ENCODE peak calls at places on chromosomes 5 and 9, in five cellular contexts. R, G, C, P and U are unnamed samples.

GRCh38 chr9:137221095-137221374 is 1.0 kb downstream of the RNF208 start:
- DNase-seq in R (no peak), G (no peak), C (no peak), P (no peak), U (no peak)

GRCh38 chr9:121840838-121841760 is 189.7 kb downstream of the DAB2IP start:
- DNase-seq in R (no peak), G (no peak), C (no peak), P (no peak), U (peak)

GRCh38 chr5:170303564-170303963 is 6.0 kb upstream of the LCP2 start:
- DNase-seq in R (no peak), G (no peak), C (no peak), P (no peak), U (peak)

GRCh38 chr9:6852243-6852963 is 94.6 kb downstream of the KDM4C start:
- DNase-seq in R (peak), G (no peak), C (no peak), P (no peak), U (no peak)

GRCh38 chr5:17235736-17236330 is 18.4 kb downstream of the BASP1 start:
- DNase-seq in R (peak), G (no peak), C (no peak), P (no peak), U (no peak)

GRCh38 chr9:105639936-105640335 is 22.3 kb upstream of the TAL2 start:
- DNase-seq in R (no peak), G (no peak), C (no peak), P (no peak), U (no peak)

GRCh38 chr9:82961504-82962125 is 101.3 kb downstream of the RASEF start:
- DNase-seq in R (peak), G (peak), C (no peak), P (no peak), U (no peak)

GRCh38 chr9:108070861-108071260 is 581.3 kb upstream of the KLF4 start:
- DNase-seq in R (no peak), G (no peak), C (no peak), P (no peak), U (peak)

GRCh38 chr5:31362931-31363568 is 168.8 kb downstream of the DROSHA start:
- DNase-seq in R (peak), G (no peak), C (no peak), P (no peak), U (no peak)

GRCh38 chr5:128271859-128272446 is 188.4 kb downstream of the SLC12A2 start:
- DNase-seq in R (peak), G (peak), C (no peak), P (no peak), U (no peak)

GRCh38 chr5:163089233-163089632 is 348.2 kb upstream of the CCNG1 start:
- DNase-seq in R (no peak), G (no peak), C (no peak), P (no peak), U (no peak)

GRCh38 chr5:42720242-42720641 is 36.4 kb upstream of the CCDC152 start:
- DNase-seq in R (no peak), G (no peak), C (no peak), P (no peak), U (no peak)

GRCh38 chr5:5995819-5996218 is 382.5 kb downstream of the MED10 start:
- DNase-seq in R (no peak), G (no peak), C (no peak), P (no peak), U (no peak)

GRCh38 chr5:124232517-124232916 is 513.9 kb downstream of the ZNF608 start:
- DNase-seq in R (no peak), G (no peak), C (no peak), P (no peak), U (no peak)

GRCh38 chr5:149917073-149917676 is 27.4 kb downstream of the PDE6A start:
- DNase-seq in R (peak), G (no peak), C (no peak), P (no peak), U (no peak)

GRCh38 chr9:4315582-4316215 is 15.8 kb upstream of the GLIS3 start:
- DNase-seq in R (peak), G (peak), C (peak), P (peak), U (no peak)

GRCh38 chr5:180852510-180852909 is 8.6 kb downstream of the ZFP62 start:
- DNase-seq in R (peak), G (no peak), C (no peak), P (no peak), U (no peak)

GRCh38 chr9:87714819-87715218 is 11.1 kb upstream of the CTSL start:
- DNase-seq in R (peak), G (peak), C (no peak), P (no peak), U (no peak)

GRCh38 chr5:40223884-40224402 is 455.8 kb upstream of the PTGER4 start:
- DNase-seq in R (peak), G (no peak), C (no peak), P (no peak), U (no peak)

GRCh38 chr5:123485275-123485674 is 26.7 kb upstream of the CSNK1G3 start:
- DNase-seq in R (no peak), G (no peak), C (no peak), P (no peak), U (no peak)

GRCh38 chr9:135547756-135548736 is 2.1 kb downstream of the OBP2A start:
- DNase-seq in R (no peak), G (no peak), C (no peak), P (no peak), U (no peak)

GRCh38 chr9:219670-220365 is 5.2 kb downstream of the DOCK8 start:
- DNase-seq in R (no peak), G (no peak), C (no peak), P (no peak), U (no peak)

GRCh38 chr9:115018547-115019435 is 88.4 kb upstream of the TNFSF8 start:
- DNase-seq in R (peak), G (peak), C (no peak), P (no peak), U (no peak)

GRCh38 chr9:123063172-123063508 is 29.7 kb downstream of the GPR21 start:
- DNase-seq in R (peak), G (no peak), C (no peak), P (no peak), U (no peak)

GRCh38 chr5:95959964-95960801 is 1.5 kb downstream of the ELL2 start:
- DNase-seq in R (peak), G (peak), C (no peak), P (no peak), U (no peak)

DNA sequence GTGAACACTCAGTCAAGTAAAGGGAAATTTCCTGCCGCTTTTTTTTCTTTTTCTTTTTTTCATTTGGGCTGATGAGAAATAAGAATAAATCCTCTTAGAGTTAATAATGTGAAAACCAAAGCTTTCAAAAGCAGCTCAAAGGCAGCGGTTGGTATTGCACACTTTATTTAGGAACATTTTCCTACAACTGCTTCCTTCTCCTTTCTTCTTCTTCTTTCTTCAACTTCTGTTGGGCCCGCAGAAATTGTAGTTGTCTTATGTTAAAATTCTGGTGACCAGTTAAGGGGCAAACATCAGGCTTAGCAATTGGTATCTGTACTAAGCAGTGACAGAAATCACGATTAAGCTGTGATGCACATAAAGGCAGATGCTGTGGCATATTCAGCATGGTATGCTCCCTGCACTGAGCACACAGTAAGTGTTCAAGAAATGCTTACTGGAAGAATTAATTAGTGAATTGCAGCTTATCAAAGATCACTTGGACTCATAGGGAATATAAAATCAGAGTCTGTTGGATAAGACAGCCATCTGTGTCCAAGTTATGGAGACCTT is 85.4 kb downstream of the ANKRD55 start:
- DNase-seq in R (no peak), G (no peak), C (no peak), P (no peak), U (no peak)
- H3K27ac ChIP-seq in R (no peak), G (no peak), C (peak), P (peak), U (no peak)

GRCh38 chr9:133844431-133844830 is 106.3 kb upstream of the SARDH start:
- DNase-seq in R (no peak), G (no peak), C (no peak), P (no peak), U (no peak)
- H3K27ac ChIP-seq in R (no peak), G (no peak), C (no peak), P (no peak), U (no peak)

GRCh38 chr9:70554881-70555280 is 140.4 kb upstream of the KLF9 start:
- DNase-seq in R (no peak), G (no peak), C (no peak), P (no peak), U (no peak)
- H3K27ac ChIP-seq in R (no peak), G (no peak), C (no peak), P (no peak), U (no peak)

GRCh38 chr5:72511371-72512178 is 4.4 kb upstream of the ZNF366 start:
- DNase-seq in R (peak), G (no peak), C (no peak), P (no peak), U (peak)
- H3K27ac ChIP-seq in R (no peak), G (no peak), C (no peak), P (no peak), U (peak)

DNA sequence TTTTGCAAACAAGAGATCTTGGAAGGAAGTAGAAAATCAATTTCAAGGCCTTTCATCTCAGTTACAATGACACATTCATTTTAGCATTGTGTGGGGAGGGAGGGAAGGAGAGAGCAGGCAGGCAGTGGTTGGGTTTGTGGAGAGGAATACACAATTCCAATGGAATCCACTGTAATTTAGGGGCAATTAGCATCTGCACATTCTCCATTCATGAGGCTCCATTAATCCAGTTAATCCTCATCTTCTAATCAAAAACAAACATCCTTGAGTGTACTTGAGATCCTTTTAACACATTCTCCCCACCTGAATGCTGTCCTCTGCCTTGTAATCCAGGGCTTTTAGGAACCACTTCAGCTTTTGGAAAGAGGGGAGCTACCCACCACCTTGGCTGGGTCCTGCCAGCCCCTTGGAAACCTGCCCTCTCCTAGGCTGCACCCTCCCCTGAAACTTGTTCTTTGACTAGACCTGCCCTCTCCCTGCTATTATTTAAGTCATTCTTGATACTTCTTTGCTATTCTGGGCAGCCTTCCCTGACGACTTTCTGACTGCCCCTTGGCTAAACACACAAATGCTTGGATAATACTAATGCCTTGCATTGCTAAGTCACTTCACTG is 271.2 kb downstream of the SLIT3 start:
- DNase-seq in R (no peak), G (no peak), C (no peak), P (no peak), U (no peak)
- H3K27ac ChIP-seq in R (no peak), G (peak), C (no peak), P (no peak), U (no peak)

GRCh38 chr9:93416530-93417235 is 34.8 kb upstream of the FAM120A start:
- DNase-seq in R (no peak), G (no peak), C (no peak), P (no peak), U (no peak)

GRCh38 chr9:93417538-93417937 is 33.9 kb upstream of the FAM120A start:
- DNase-seq in R (no peak), G (no peak), C (no peak), P (no peak), U (no peak)

GRCh38 chr9:93415176-93415690 is 36.3 kb upstream of the FAM120A start:
- DNase-seq in R (no peak), G (no peak), C (no peak), P (no peak), U (no peak)

GRCh38 chr9:93422987-93423386 is 28.5 kb upstream of the FAM120A start:
- DNase-seq in R (peak), G (no peak), C (no peak), P (no peak), U (no peak)

DNA sequence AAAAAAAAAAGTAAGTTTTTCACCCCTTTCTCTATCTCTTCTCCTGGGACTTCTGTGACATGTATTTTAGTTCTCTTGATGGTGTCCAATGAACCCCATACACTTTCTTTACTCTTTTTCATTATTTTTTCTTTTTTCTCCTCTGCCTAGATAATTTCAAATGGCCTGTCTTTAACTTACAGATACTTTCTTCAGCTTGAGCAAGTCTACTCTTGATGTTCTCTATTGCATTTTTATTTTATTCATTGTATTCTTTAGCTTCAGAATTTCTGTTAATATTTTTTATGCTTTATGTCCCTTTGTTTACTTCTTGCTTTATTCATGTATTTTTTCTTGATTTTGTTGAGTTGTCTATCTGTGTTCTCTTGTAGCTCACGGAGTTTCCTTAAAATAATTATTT is 32.5 kb upstream of the FAM120A start:
- DNase-seq in R (no peak), G (no peak), C (no peak), P (no peak), U (no peak)
- H3K27ac ChIP-seq in R (no peak), G (no peak), C (no peak), P (no peak), U (no peak)

DNA sequence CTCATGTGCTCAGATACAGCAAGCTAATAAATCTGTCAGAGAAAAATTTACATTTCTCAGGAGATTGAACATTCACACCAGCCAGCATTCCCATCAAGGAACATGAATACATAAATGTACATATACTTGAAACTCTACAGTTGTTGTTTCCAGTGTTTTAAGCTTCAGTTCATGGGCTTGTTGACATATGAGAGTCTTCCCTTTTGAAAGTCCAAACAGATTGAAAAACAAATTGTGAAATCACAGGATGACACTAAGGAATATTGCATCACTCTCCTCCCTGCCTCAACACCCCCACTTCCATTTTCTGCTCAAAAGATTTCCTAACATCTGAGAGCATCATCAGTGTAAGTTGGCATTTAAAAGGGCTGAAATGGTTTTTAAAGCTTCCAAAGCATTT is 81.7 kb downstream of the ARRDC3 start:
- DNase-seq in R (peak), G (peak), C (no peak), P (no peak), U (no peak)
- H3K27ac ChIP-seq in R (no peak), G (peak), C (no peak), P (no peak), U (peak)